ENCODE peak calls at places on chromosomes 7 and 10, in five cellular contexts. C is M059J, R is mesothelial cell of epicardium, K is cardiac fibroblast, A is GM04503. G is an unnamed sample.

GRCh38 chr10:121449457-121450045 is 148.7 kb downstream of the FGFR2 start:
- DNase-seq in A (no peak), R (no peak), K (no peak), C (no peak), G (no peak)

GRCh38 chr10:62903828-62904227 is 87.7 kb upstream of the EGR2 start:
- DNase-seq in R (no peak), K (peak), C (no peak), A (no peak), G (no peak)

GRCh38 chr7:87398441-87398840 is 53.0 kb downstream of the CROT start:
- DNase-seq in R (no peak), K (peak), A (peak), C (peak), G (peak)

GRCh38 chr7:152723364-152723763 is 36.2 kb upstream of the ACTR3B start:
- DNase-seq in K (no peak), A (no peak), C (no peak), R (no peak), G (no peak)

GRCh38 chr10:102796407-102797176 is 40.6 kb downstream of the CYP17A1 start:
- DNase-seq in R (no peak), K (peak), A (no peak), C (no peak), G (no peak)

GRCh38 chr10:126562209-126562680 is 108.2 kb downstream of the C10orf90 start:
- DNase-seq in C (no peak), A (no peak), R (no peak), K (no peak), G (no peak)

GRCh38 chr10:114019226-114019625 is 24.4 kb upstream of the ADRB1 start:
- DNase-seq in R (no peak), A (no peak), K (no peak), C (no peak), G (no peak)

GRCh38 chr7:5423272-5423843 is at the start of gene TNRC18:
- DNase-seq in R (peak), A (no peak), C (no peak), K (no peak), G (no peak)

GRCh38 chr10:107409517-107409916 is 245.0 kb upstream of the SORCS1 start:
- DNase-seq in A (no peak), R (no peak), K (peak), C (peak), G (no peak)

GRCh38 chr10:86316990-86317389 is 49.6 kb downstream of the GRID1 start:
- DNase-seq in A (no peak), K (no peak), C (no peak), R (no peak), G (no peak)

GRCh38 chr7:98178321-98178720 is 32.9 kb upstream of the BHLHA15 start:
- DNase-seq in K (no peak), A (no peak), R (no peak), C (no peak), G (no peak)

GRCh38 chr7:129574487-129574886 is 37.0 kb upstream of the NRF1 start:
- DNase-seq in K (peak), A (peak), R (no peak), C (peak), G (no peak)

GRCh38 chr7:130433336-130433735 is 7.5 kb downstream of the CEP41 start:
- DNase-seq in C (no peak), A (no peak), K (no peak), R (no peak), G (no peak)

GRCh38 chr10:19654576-19654975 is 161.7 kb upstream of the PLXDC2 start:
- DNase-seq in K (peak), C (peak), A (no peak), R (no peak), G (peak)

GRCh38 chr7:20197837-20198236 is 19.3 kb downstream of the MACC1 start:
- DNase-seq in K (no peak), A (no peak), C (no peak), R (no peak), G (no peak)

GRCh38 chr10:116198636-116199035 is 74.4 kb downstream of the GFRA1 start:
- DNase-seq in C (no peak), R (no peak), K (no peak), A (no peak), G (no peak)

GRCh38 chr10:33238643-33239042 is 95.8 kb downstream of the NRP1 start:
- DNase-seq in K (peak), C (peak), A (no peak), R (no peak), G (peak)

GRCh38 chr7:51135576-51135975 is 181.0 kb downstream of the COBL start:
- DNase-seq in C (no peak), R (no peak), K (peak), A (no peak), G (no peak)

GRCh38 chr10:43980715-43981114 is 332.0 kb upstream of the ZNF32 start:
- DNase-seq in A (no peak), C (no peak), R (no peak), K (no peak), G (no peak)

G was measured in AG04449.